ENCODE peak calls at places on chromosomes 3 and 15, in four cellular contexts. One of them, this sample, is unnamed.

GRCh38 chr3:190883973-190884832 is 21.7 kb upstream of the GMNC start:
- DNase-seq in cardiac fibroblast: peak
- DNase-seq in mammary epithelial cell: peak
- DNase-seq in H9: peak
- DNase-seq in this sample: peak

GRCh38 chr15:90561344-90562244 is 31.9 kb downstream of the CRTC3 start:
- DNase-seq in cardiac fibroblast: peak
- DNase-seq in mammary epithelial cell: no peak
- DNase-seq in H9: no peak
- DNase-seq in this sample: no peak

GRCh38 chr15:48394172-48394571 is 62.9 kb downstream of the DUT start:
- DNase-seq in cardiac fibroblast: no peak
- DNase-seq in mammary epithelial cell: no peak
- DNase-seq in H9: no peak
- DNase-seq in this sample: no peak

GRCh38 chr15:58588096-58588495 is 156.3 kb downstream of the LIPC start:
- DNase-seq in cardiac fibroblast: no peak
- DNase-seq in mammary epithelial cell: no peak
- DNase-seq in H9: no peak
- DNase-seq in this sample: no peak

GRCh38 chr15:96564546-96564945 is 234.0 kb downstream of the NR2F2 start:
- DNase-seq in cardiac fibroblast: peak
- DNase-seq in mammary epithelial cell: peak
- DNase-seq in H9: no peak
- DNase-seq in this sample: no peak

GRCh38 chr3:127669541-127670228 is 3.1 kb upstream of the ABTB1 start:
- DNase-seq in cardiac fibroblast: no peak
- DNase-seq in mammary epithelial cell: no peak
- DNase-seq in H9: no peak
- DNase-seq in this sample: no peak

GRCh38 chr3:169348981-169349942 is 314.2 kb downstream of the MECOM start:
- DNase-seq in cardiac fibroblast: peak
- DNase-seq in mammary epithelial cell: peak
- DNase-seq in H9: no peak
- DNase-seq in this sample: peak

GRCh38 chr3:45915518-45916231 is 27.6 kb upstream of the CXCR6 start:
- DNase-seq in cardiac fibroblast: peak
- DNase-seq in mammary epithelial cell: peak
- DNase-seq in H9: no peak
- DNase-seq in this sample: peak

GRCh38 chr3:105398407-105398806 is 31.7 kb downstream of the ALCAM start:
- DNase-seq in cardiac fibroblast: no peak
- DNase-seq in mammary epithelial cell: no peak
- DNase-seq in H9: no peak
- DNase-seq in this sample: no peak

GRCh38 chr3:85554153-85554552 is 595.4 kb downstream of the CADM2 start:
- DNase-seq in cardiac fibroblast: no peak
- DNase-seq in mammary epithelial cell: no peak
- DNase-seq in H9: peak
- DNase-seq in this sample: no peak

GRCh38 chr3:45464336-45464809 is 76.0 kb downstream of the LARS2 start:
- DNase-seq in cardiac fibroblast: peak
- DNase-seq in mammary epithelial cell: no peak
- DNase-seq in H9: peak
- DNase-seq in this sample: no peak

GRCh38 chr3:98240133-98240532 is 23.9 kb upstream of the OR5H6 start:
- DNase-seq in cardiac fibroblast: no peak
- DNase-seq in mammary epithelial cell: no peak
- DNase-seq in H9: no peak
- DNase-seq in this sample: no peak

GRCh38 chr3:10816019-10816862 is at the start of gene SLC6A11:
- DNase-seq in cardiac fibroblast: no peak
- DNase-seq in mammary epithelial cell: peak
- DNase-seq in H9: peak
- DNase-seq in this sample: no peak